ENCODE peak calls at places on chromosomes 6 and 20, in five cellular contexts. X is K562, I is HepG2, W is GM12878, H is HCT116. O is an unnamed sample.

GRCh38 chr20:61860588-61860987 is 205.1 kb downstream of the TAF4 start:
- DNase-seq in X (no peak), I (no peak), W (no peak), H (no peak), O (no peak)

GRCh38 chr20:56388882-56389281 is 3.1 kb downstream of the AURKA start:
- DNase-seq in H (no peak), X (no peak), W (no peak), I (no peak), O (no peak)

GRCh38 chr20:57594092-57594911 is 25.9 kb downstream of the ZBP1 start:
- DNase-seq in H (peak), W (no peak), X (peak), I (peak), O (peak)

GRCh38 chr20:8305449-8305978 is 173.4 kb downstream of the PLCB1 start:
- DNase-seq in H (peak), I (peak), W (peak), X (peak), O (peak)

GRCh38 chr6:72947534-72947933 is 277.8 kb downstream of the KHDC1L start:
- DNase-seq in W (no peak), X (no peak), I (no peak), H (no peak), O (no peak)

GRCh38 chr6:13831623-13832022 is 17.3 kb upstream of the MCUR1 start:
- DNase-seq in H (no peak), X (no peak), I (no peak), W (no peak), O (no peak)

GRCh38 chr6:21634582-21634981 is 41.0 kb downstream of the SOX4 start:
- DNase-seq in X (no peak), I (peak), W (no peak), H (no peak), O (no peak)

GRCh38 chr6:88166901-88167624 is 916 bp upstream of the CNR1 start:
- DNase-seq in H (no peak), X (no peak), I (no peak), W (no peak), O (no peak)

GRCh38 chr6:99739526-99739925 is 132.9 kb downstream of the PRDM13 start:
- DNase-seq in W (no peak), X (no peak), I (no peak), H (no peak), O (no peak)

GRCh38 chr6:126210398-126211075 is 129.4 kb upstream of the CENPW start:
- DNase-seq in I (no peak), X (no peak), W (no peak), H (no peak), O (no peak)

GRCh38 chr6:116406678-116407345 is 36.1 kb downstream of the DSE start:
- DNase-seq in W (no peak), H (no peak), X (no peak), I (no peak), O (no peak)

GRCh38 chr6:5135783-5136376 is 50.7 kb downstream of the PPP1R3G start:
- DNase-seq in X (no peak), H (peak), W (no peak), I (peak), O (peak)

GRCh38 chr6:83852528-83853177 is 507 bp upstream of the RIPPLY2 start:
- DNase-seq in H (no peak), I (no peak), X (no peak), W (no peak), O (no peak)

GRCh38 chr6:166760288-166760687 is 133.2 kb upstream of the RPS6KA2 start:
- DNase-seq in X (no peak), W (no peak), I (no peak), H (no peak), O (no peak)

GRCh38 chr6:163443985-163444553 is 29.6 kb downstream of the QKI start:
- DNase-seq in H (no peak), X (peak), I (peak), W (no peak), O (no peak)

GRCh38 chr6:53313784-53314382 is 34.9 kb downstream of the ELOVL5 start:
- DNase-seq in W (no peak), H (no peak), X (peak), I (no peak), O (no peak)

GRCh38 chr6:165321555-165322145 is 12.2 kb upstream of the C6orf118 start:
- DNase-seq in I (no peak), W (no peak), X (no peak), H (no peak), O (no peak)

GRCh38 chr20:33882018-33882417 is 70.9 kb downstream of the CHMP4B start:
- DNase-seq in W (no peak), H (no peak), X (no peak), I (no peak), O (no peak)

GRCh38 chr20:7399114-7399513 is 541.1 kb downstream of the HAO1 start:
- DNase-seq in H (no peak), X (no peak), W (no peak), I (no peak), O (no peak)

GRCh38 chr6:75224303-75224926 is 18.6 kb upstream of the COL12A1 start:
- DNase-seq in I (peak), W (no peak), H (no peak), X (no peak), O (no peak)

GRCh38 chr6:27206806-27207205 is 40.7 kb upstream of the PRSS16 start:
- DNase-seq in W (no peak), I (no peak), X (no peak), H (no peak), O (no peak)

GRCh38 chr6:1970151-1970561 is 275.2 kb downstream of the GMDS start:
- DNase-seq in X (no peak), H (no peak), I (no peak), W (no peak), O (no peak)

GRCh38 chr6:32215617-32216016 is 8.2 kb downstream of the NOTCH4 start:
- DNase-seq in H (no peak), W (no peak), I (no peak), X (no peak), O (no peak)

GRCh38 chr6:41560440-41561192 is 14.4 kb downstream of the FOXP4 start:
- DNase-seq in H (no peak), X (no peak), W (no peak), I (no peak), O (no peak)

GRCh38 chr20:22556565-22557056 is 27.8 kb downstream of the FOXA2 start:
- DNase-seq in W (no peak), I (no peak), H (no peak), X (no peak), O (no peak)

GRCh38 chr20:36744764-36745191 is 1.1 kb downstream of the NDRG3 start:
- DNase-seq in I (no peak), H (no peak), X (peak), W (no peak), O (peak)

GRCh38 chr6:46440133-46440532 is 51.1 kb downstream of the RCAN2 start:
- DNase-seq in W (no peak), X (no peak), H (no peak), I (no peak), O (no peak)

GRCh38 chr20:39264506-39265172 is 302.5 kb downstream of the DHX35 start:
- DNase-seq in X (peak), I (peak), H (peak), W (no peak), O (peak)

GRCh38 chr6:97049254-97050004 is 124.9 kb downstream of the KLHL32 start:
- DNase-seq in H (no peak), W (peak), I (peak), X (no peak), O (no peak)

GRCh38 chr6:15504581-15505350 is 158.1 kb downstream of the DTNBP1 start:
- DNase-seq in X (no peak), H (no peak), W (no peak), I (peak), O (peak)

GRCh38 chr20:56442381-56443365 is 25.8 kb upstream of the RTF2 start:
- DNase-seq in W (no peak), X (no peak), H (no peak), I (no peak), O (no peak)

GRCh38 chr6:152399409-152399808 is 237.8 kb downstream of the SYNE1 start:
- DNase-seq in I (no peak), X (no peak), W (no peak), H (no peak), O (no peak)

GRCh38 chr6:96907498-96907897 is 9.8 kb upstream of the NDUFAF4 start:
- DNase-seq in H (no peak), W (peak), X (no peak), I (no peak), O (no peak)

GRCh38 chr20:4519530-4519929 is 202.2 kb upstream of the PRND start:
- DNase-seq in H (no peak), I (no peak), W (no peak), X (peak), O (no peak)
- TF ChIP-seq JUND in H (no peak), I (no peak), W (no peak), X (no peak), O (no peak)

GRCh38 chr6:149373511-149373910 is 26.6 kb upstream of the SUMO4 start:
- DNase-seq in I (no peak), W (no peak), H (no peak), X (no peak), O (no peak)
- TF ChIP-seq JUND in I (no peak), W (no peak), H (no peak), X (no peak), O (no peak)

GRCh38 chr20:63626424-63627128 is at the start of gene GMEB2:
- DNase-seq in H (peak), I (peak), X (peak), W (no peak), O (peak)
- TF ChIP-seq JUND in H (no peak), I (peak), X (no peak), W (no peak), O (no peak)

GRCh38 chr6:130632288-130632687 is 194.9 kb upstream of the SMLR1 start:
- DNase-seq in W (no peak), X (no peak), I (peak), H (no peak), O (peak)
- TF ChIP-seq JUND in W (no peak), X (no peak), I (no peak), H (no peak), O (no peak)

GRCh38 chr6:28380381-28380780 is 19.2 kb downstream of the ZSCAN12 start:
- DNase-seq in X (no peak), W (no peak), H (no peak), I (peak), O (no peak)

GRCh38 chr6:28384143-28384533 is 15.4 kb downstream of the ZSCAN12 start:
- DNase-seq in H (no peak), W (no peak), X (no peak), I (no peak), O (no peak)

GRCh38 chr6:28377879-28378278 is 21.7 kb downstream of the ZSCAN12 start:
- DNase-seq in I (no peak), X (no peak), H (no peak), W (no peak), O (no peak)

GRCh38 chr6:28378644-28379043 is 20.9 kb downstream of the ZSCAN12 start:
- DNase-seq in H (no peak), X (no peak), I (no peak), W (no peak), O (no peak)

DNA sequence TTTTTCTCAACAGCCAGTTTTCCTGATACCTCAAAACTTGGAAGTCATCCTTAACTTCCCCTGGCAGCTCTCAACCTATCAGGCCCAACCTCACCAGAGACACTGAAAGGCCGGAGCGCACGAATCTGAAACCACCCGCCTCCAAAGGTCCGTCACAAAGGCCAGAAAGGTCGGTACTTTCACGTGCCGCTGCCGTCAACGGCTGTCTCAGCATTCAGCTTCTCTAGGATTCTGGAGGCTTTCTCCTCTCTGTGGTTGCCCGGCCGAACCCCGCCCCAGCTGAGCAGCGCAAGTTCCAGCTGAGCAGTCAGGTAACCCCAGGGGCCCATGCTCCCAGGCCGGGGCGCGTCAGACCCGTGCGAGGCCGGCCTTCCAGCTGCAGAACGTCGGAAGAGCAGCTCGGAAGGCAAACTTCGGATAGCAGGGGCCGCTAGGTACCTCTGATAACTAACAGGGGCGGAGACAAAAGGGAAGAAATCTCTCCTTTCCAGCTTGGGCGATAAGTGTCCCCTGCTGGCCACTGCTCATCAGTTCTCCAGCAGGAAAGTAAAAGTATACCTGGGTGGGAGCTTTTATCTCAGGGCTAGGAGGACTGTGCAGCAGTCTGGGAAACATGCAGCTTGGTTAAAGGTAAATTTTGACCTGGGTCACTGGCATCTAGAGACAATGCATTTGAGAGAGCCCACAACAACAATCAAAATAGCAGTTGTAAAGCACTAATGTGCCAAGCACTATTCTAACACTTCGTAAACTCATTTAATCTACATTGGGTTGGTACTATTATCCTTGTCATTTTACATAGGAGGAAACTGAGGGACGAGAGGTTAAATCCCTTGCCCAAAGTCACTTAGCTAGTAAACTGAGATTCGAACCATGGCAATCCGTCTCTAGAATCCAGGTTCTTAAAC is 16.1 kb downstream of the ZSCAN12 start:
- DNase-seq in W (no peak), X (peak), H (peak), I (peak), O (peak)
- TF ChIP-seq JUND in W (no peak), X (no peak), H (no peak), I (no peak), O (no peak)